ENCODE peak calls at places on chromosomes 2 and 18, in seven cellular contexts. One of them, this sample, is unnamed.
A peak's percentile ranks its signal among the peaks of the same experiment; 100 is the strongest.

GRCh38 chr18:78751664-78752063 is 228.0 kb upstream of the SALL3 start:
- DNase-seq in CD8-positive, alpha-beta T cell: no peak
- DNase-seq in CD8-positive, alpha-beta memory T cell: no peak
- DNase-seq in MM.1S: no peak
- DNase-seq in aorta: no peak
- DNase-seq in A549: no peak
- DNase-seq in left ventricle myocardium inferior: no peak
- DNase-seq in this sample: no peak

GRCh38 chr2:72979896-72980295 is 62.6 kb downstream of the EMX1 start:
- DNase-seq in CD8-positive, alpha-beta T cell: no peak
- DNase-seq in CD8-positive, alpha-beta memory T cell: no peak
- DNase-seq in MM.1S: no peak
- DNase-seq in aorta: no peak
- DNase-seq in A549: no peak
- DNase-seq in left ventricle myocardium inferior: no peak
- DNase-seq in this sample: no peak

GRCh38 chr2:58182527-58182926 is 58.6 kb downstream of the FANCL start:
- DNase-seq in CD8-positive, alpha-beta T cell: no peak
- DNase-seq in CD8-positive, alpha-beta memory T cell: no peak
- DNase-seq in MM.1S: no peak
- DNase-seq in aorta: no peak
- DNase-seq in A549: no peak
- DNase-seq in left ventricle myocardium inferior: no peak
- DNase-seq in this sample: no peak

GRCh38 chr2:70607121-70607551 is 53.5 kb upstream of the TGFA start:
- DNase-seq in CD8-positive, alpha-beta T cell: no peak
- DNase-seq in CD8-positive, alpha-beta memory T cell: no peak
- DNase-seq in MM.1S: no peak
- DNase-seq in aorta: no peak
- DNase-seq in A549: no peak
- DNase-seq in left ventricle myocardium inferior: no peak
- DNase-seq in this sample: no peak

GRCh38 chr18:13451661-13452447 is 233.3 kb downstream of the LDLRAD4 start:
- DNase-seq in CD8-positive, alpha-beta T cell: no peak
- DNase-seq in CD8-positive, alpha-beta memory T cell: no peak
- DNase-seq in MM.1S: no peak
- DNase-seq in aorta: no peak
- DNase-seq in A549: no peak
- DNase-seq in left ventricle myocardium inferior: no peak
- DNase-seq in this sample: no peak

GRCh38 chr2:112162956-112163355 is 24.8 kb downstream of the FBLN7 start:
- DNase-seq in CD8-positive, alpha-beta T cell: no peak
- DNase-seq in CD8-positive, alpha-beta memory T cell: no peak
- DNase-seq in MM.1S: no peak
- DNase-seq in aorta: peak; percentile 54
- DNase-seq in A549: no peak
- DNase-seq in left ventricle myocardium inferior: no peak
- DNase-seq in this sample: no peak

GRCh38 chr2:33441235-33441810 is 35.1 kb upstream of the RASGRP3 start:
- DNase-seq in CD8-positive, alpha-beta T cell: peak; percentile 58
- DNase-seq in CD8-positive, alpha-beta memory T cell: no peak
- DNase-seq in MM.1S: peak; percentile 56
- DNase-seq in aorta: no peak
- DNase-seq in A549: peak; percentile 59
- DNase-seq in left ventricle myocardium inferior: peak; percentile 37
- DNase-seq in this sample: no peak

GRCh38 chr2:44325897-44326296 is 35.4 kb downstream of the PREPL start:
- DNase-seq in CD8-positive, alpha-beta T cell: no peak
- DNase-seq in CD8-positive, alpha-beta memory T cell: no peak
- DNase-seq in MM.1S: no peak
- DNase-seq in aorta: no peak
- DNase-seq in A549: no peak
- DNase-seq in left ventricle myocardium inferior: no peak
- DNase-seq in this sample: no peak

GRCh38 chr2:112751451-112752197 is 12.8 kb downstream of the CKAP2L start:
- DNase-seq in CD8-positive, alpha-beta T cell: no peak
- DNase-seq in CD8-positive, alpha-beta memory T cell: no peak
- DNase-seq in MM.1S: no peak
- DNase-seq in aorta: no peak
- DNase-seq in A549: no peak
- DNase-seq in left ventricle myocardium inferior: no peak
- DNase-seq in this sample: no peak

GRCh38 chr2:206230060-206230890 is 44.2 kb upstream of the ZDBF2 start:
- DNase-seq in CD8-positive, alpha-beta T cell: no peak
- DNase-seq in CD8-positive, alpha-beta memory T cell: no peak
- DNase-seq in MM.1S: peak; percentile 56
- DNase-seq in aorta: no peak
- DNase-seq in A549: no peak
- DNase-seq in left ventricle myocardium inferior: no peak
- DNase-seq in this sample: no peak

GRCh38 chr2:25257032-25257455 is 84.7 kb downstream of the DNMT3A start:
- DNase-seq in CD8-positive, alpha-beta T cell: no peak
- DNase-seq in CD8-positive, alpha-beta memory T cell: no peak
- DNase-seq in MM.1S: no peak
- DNase-seq in aorta: no peak
- DNase-seq in A549: no peak
- DNase-seq in left ventricle myocardium inferior: no peak
- DNase-seq in this sample: no peak

DNA sequence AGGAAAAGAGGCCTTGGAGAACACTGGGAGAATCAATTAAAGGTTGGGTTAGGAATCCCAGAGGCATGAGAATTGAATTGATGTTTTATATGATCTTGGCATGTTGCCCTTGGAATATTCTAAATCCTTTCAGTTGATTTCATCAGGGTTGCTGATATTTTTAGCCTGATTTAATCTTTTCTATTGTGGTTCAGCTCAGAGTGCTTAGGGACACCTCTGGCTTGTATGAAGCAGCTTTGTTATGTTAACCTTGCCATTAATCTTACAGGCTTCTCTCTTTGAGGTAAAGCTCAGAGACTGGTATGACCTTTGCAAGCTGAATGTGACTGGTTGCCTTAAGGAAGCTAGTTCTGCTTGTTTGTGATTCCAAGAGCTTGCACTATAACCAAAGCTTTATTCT is 64.4 kb upstream of the LYPD6B start:
- DNase-seq in CD8-positive, alpha-beta T cell: no peak
- DNase-seq in CD8-positive, alpha-beta memory T cell: no peak
- DNase-seq in MM.1S: no peak
- DNase-seq in aorta: no peak
- DNase-seq in A549: no peak
- DNase-seq in left ventricle myocardium inferior: no peak
- DNase-seq in this sample: no peak
- H3K4me3 ChIP-seq in CD8-positive, alpha-beta T cell: no peak overlapping the region
- H3K4me3 ChIP-seq in CD8-positive, alpha-beta memory T cell: no peak overlapping the region
- H3K4me3 ChIP-seq in MM.1S: no peak overlapping the region
- H3K4me3 ChIP-seq in aorta: no peak overlapping the region
- H3K4me3 ChIP-seq in A549: no peak overlapping the region
- H3K4me3 ChIP-seq in left ventricle myocardium inferior: no peak overlapping the region
- H3K4me3 ChIP-seq in this sample: no peak overlapping the region

GRCh38 chr2:48346124-48346536 is 183.8 kb upstream of the STON1 start:
- DNase-seq in CD8-positive, alpha-beta T cell: no peak
- DNase-seq in CD8-positive, alpha-beta memory T cell: no peak
- DNase-seq in MM.1S: no peak
- DNase-seq in aorta: no peak
- DNase-seq in A549: no peak
- DNase-seq in left ventricle myocardium inferior: peak; percentile 23
- DNase-seq in this sample: no peak
- H3K27ac ChIP-seq in CD8-positive, alpha-beta T cell: no peak overlapping the region
- H3K27ac ChIP-seq in CD8-positive, alpha-beta memory T cell: no peak overlapping the region
- H3K27ac ChIP-seq in MM.1S: no peak overlapping the region
- H3K27ac ChIP-seq in aorta: peak overlapping the region; percentile 84
- H3K27ac ChIP-seq in A549: peak overlapping the region; percentile 86
- H3K27ac ChIP-seq in left ventricle myocardium inferior: peak overlapping the region; percentile 60
- H3K27ac ChIP-seq in this sample: no peak overlapping the region

DNA sequence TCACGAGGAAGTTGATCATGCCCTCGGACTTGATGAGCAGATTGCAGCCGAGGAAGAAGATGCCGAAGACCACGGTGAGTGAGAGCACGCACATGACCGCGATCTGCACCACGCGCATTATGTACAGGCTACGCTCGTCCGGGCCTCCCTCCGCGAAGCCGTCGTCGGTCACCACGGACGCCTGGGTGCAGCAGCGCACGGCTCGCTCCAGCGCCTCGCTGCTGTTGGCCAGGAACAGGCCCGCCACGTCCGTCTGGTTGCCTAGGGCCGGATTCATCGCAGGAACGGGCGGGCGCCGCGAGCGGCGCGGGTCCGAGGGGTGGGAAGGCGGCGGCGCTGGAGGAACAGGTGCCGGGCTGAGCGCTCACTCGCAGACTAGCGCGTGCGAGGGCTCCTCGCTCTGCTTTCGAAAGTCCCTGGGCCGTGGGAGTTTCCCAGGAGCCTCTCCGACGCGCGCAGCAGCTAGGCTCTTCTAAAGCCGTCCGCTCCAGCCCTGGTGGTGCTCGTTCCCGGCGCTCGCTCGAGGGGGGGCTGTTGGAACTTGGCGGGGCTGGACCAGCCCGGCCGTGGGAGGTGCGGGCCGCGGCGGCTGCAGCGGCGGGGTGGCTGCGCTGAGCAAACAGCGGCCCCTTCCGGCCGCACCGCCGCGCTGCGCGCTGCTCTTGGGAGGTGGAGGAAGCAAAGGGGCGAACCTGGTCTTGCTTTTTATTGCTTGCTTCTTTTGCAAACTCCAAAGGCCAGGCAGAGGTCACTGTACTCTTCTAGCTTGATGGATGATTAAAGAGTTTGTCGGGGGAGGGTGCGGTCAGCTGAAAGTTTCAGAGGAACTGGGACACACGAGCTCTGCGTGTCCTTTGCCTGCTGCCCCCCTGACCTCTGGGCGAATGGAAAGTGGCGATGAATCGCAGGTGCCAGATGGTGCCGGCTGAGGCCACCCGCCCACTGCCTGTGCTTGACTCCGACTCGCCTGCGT is at the start of gene RPRM:
- DNase-seq in CD8-positive, alpha-beta T cell: peak; percentile 70
- DNase-seq in CD8-positive, alpha-beta memory T cell: peak; percentile 54
- DNase-seq in MM.1S: no peak
- DNase-seq in aorta: peak; percentile 94
- DNase-seq in A549: peak; percentile 60
- DNase-seq in left ventricle myocardium inferior: peak; percentile 64
- DNase-seq in this sample: peak; percentile 57
- H3K4me3 ChIP-seq in CD8-positive, alpha-beta T cell: peak within 1 kb of the TSS; percentile 40
- H3K4me3 ChIP-seq in CD8-positive, alpha-beta memory T cell: peak within 1 kb of the TSS; percentile 44
- H3K4me3 ChIP-seq in MM.1S: no peak within 1 kb of the TSS
- H3K4me3 ChIP-seq in aorta: peak within 1 kb of the TSS; percentile 22
- H3K4me3 ChIP-seq in A549: peak within 1 kb of the TSS; percentile 53
- H3K4me3 ChIP-seq in left ventricle myocardium inferior: peak within 1 kb of the TSS; percentile 68
- H3K4me3 ChIP-seq in this sample: no peak within 1 kb of the TSS

DNA sequence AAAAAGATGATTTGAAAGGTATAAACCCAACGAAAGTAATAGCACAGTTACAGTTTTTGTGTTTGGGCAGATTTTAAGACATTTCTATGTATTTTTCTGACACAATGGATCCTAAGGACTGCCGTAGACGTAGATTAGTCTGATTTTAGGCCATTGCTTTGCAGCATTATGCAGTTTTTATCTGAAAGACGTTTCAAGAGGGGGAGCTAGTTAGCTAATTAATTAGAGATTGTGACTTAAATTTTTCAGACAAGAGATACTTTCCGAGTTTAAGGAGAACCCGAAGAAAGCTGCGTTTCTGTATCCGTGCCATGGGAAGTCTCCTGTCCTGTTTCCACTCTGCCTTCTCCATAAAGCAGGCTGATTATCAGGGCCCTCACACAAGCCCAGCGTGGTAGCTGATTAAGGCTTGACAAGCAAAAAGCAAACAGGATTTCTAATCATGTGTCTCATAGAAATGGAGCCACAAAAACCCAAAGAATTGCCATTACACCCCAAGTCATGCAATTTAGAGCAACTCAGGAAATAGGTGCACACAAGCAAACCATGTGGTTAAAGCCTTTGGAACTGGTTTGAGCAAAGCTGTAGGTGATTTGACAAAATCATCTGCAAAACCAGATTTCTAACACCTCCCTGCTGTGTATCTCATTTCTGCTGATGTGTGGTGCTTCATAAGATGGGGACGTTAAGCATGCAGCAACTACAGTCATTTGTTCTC is 808.1 kb downstream of the RNF144A start:
- DNase-seq in CD8-positive, alpha-beta T cell: peak; percentile 68
- DNase-seq in CD8-positive, alpha-beta memory T cell: peak; percentile 74
- DNase-seq in MM.1S: no peak
- DNase-seq in aorta: no peak
- DNase-seq in A549: no peak
- DNase-seq in left ventricle myocardium inferior: no peak
- DNase-seq in this sample: peak; percentile 1
- H3K27ac ChIP-seq in CD8-positive, alpha-beta T cell: peak overlapping the region; percentile 6
- H3K27ac ChIP-seq in CD8-positive, alpha-beta memory T cell: peak overlapping the region; percentile 47
- H3K27ac ChIP-seq in MM.1S: no peak overlapping the region
- H3K27ac ChIP-seq in aorta: no peak overlapping the region
- H3K27ac ChIP-seq in A549: no peak overlapping the region
- H3K27ac ChIP-seq in left ventricle myocardium inferior: no peak overlapping the region
- H3K27ac ChIP-seq in this sample: no peak overlapping the region

DNA sequence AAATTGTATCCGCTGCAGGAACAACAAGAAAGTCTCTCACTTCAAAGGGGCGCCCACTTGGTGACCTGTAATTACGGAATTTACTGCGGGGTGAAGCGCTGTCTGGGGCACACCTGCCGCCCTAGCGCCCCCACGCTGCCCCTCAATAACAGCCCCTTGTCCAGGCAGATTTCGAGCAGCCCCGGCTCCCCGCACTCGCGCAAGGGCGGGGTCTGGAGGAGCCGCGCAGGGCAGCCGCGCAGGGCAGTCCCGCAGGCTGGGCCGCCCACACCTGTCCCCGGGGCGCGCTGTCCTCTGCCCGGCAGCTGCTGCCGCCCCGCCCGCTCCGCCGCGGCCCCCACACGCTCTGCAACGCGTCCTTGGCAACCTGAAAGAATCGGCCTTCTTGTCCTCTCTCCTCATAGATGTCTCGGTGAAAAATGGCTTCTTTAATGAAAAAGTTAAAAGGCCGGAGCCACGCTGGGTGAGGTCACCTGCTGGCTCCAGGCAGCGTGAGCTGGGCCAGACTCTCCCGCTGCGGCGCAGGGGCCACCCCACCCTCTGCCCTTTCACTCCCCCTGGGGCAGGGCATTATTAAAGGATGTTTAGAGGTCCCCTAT is 218.1 kb downstream of the VAPA start:
- DNase-seq in CD8-positive, alpha-beta T cell: no peak
- DNase-seq in CD8-positive, alpha-beta memory T cell: no peak
- DNase-seq in MM.1S: no peak
- DNase-seq in aorta: no peak
- DNase-seq in A549: no peak
- DNase-seq in left ventricle myocardium inferior: no peak
- DNase-seq in this sample: no peak
- H3K4me3 ChIP-seq in CD8-positive, alpha-beta T cell: no peak overlapping the region
- H3K4me3 ChIP-seq in CD8-positive, alpha-beta memory T cell: no peak overlapping the region
- H3K4me3 ChIP-seq in MM.1S: no peak overlapping the region
- H3K4me3 ChIP-seq in aorta: peak overlapping the region; percentile 19
- H3K4me3 ChIP-seq in A549: peak overlapping the region; percentile 25
- H3K4me3 ChIP-seq in left ventricle myocardium inferior: peak overlapping the region; percentile 64
- H3K4me3 ChIP-seq in this sample: no peak overlapping the region